ENCODE peak calls at places on chromosomes 6 and 20, in eight cellular contexts. W, O, Y, S, U, Z, I and D are unnamed samples.

GRCh38 chr6:111379302-111379701 is 103.7 kb downstream of the REV3L start:
- DNase-seq in W (no peak), O (no peak), Y (no peak), S (no peak), U (no peak), Z (no peak), I (no peak), D (no peak)

GRCh38 chr6:42390228-42390934 is 61.3 kb downstream of the TRERF1 start:
- DNase-seq in W (no peak), O (peak; percentile 81), Y (no peak), S (no peak), U (peak; percentile 77), Z (no peak), I (no peak), D (no peak)

GRCh38 chr6:157017861-157018260 is 240.7 kb downstream of the ARID1B start:
- DNase-seq in W (no peak), O (no peak), Y (no peak), S (no peak), U (no peak), Z (no peak), I (no peak), D (no peak)

GRCh38 chr20:37837934-37838333 is 65.0 kb upstream of the VSTM2L start:
- DNase-seq in W (no peak), O (no peak), Y (no peak), S (no peak), U (no peak), Z (no peak), I (no peak), D (no peak)

GRCh38 chr20:53595018-53595378 is 1.4 kb upstream of the ZNF217 start:
- DNase-seq in W (no peak), O (no peak), Y (no peak), S (no peak), U (no peak), Z (no peak), I (no peak), D (no peak)

GRCh38 chr20:11585752-11586352 is 331.8 kb upstream of the BTBD3 start:
- DNase-seq in W (peak; percentile 9), O (no peak), Y (no peak), S (peak; percentile 75), U (no peak), Z (no peak), I (peak; percentile 4), D (peak; percentile 10)

GRCh38 chr6:3843379-3844096 is 5.6 kb upstream of the FAM50B start:
- DNase-seq in W (no peak), O (no peak), Y (no peak), S (no peak), U (no peak), Z (no peak), I (no peak), D (no peak)

GRCh38 chr6:109743739-109744138 is 52.6 kb downstream of the FIG4 start:
- DNase-seq in W (peak; percentile 88), O (no peak), Y (no peak), S (no peak), U (no peak), Z (no peak), I (no peak), D (no peak)

GRCh38 chr6:36820700-36821580 is 18.3 kb downstream of the CPNE5 start:
- DNase-seq in W (peak; percentile 58), O (no peak), Y (no peak), S (peak; percentile 53), U (no peak), Z (no peak), I (no peak), D (no peak)

GRCh38 chr20:41229259-41229658 is 88.3 kb downstream of the ZHX3 start:
- DNase-seq in W (no peak), O (no peak), Y (no peak), S (no peak), U (no peak), Z (no peak), I (no peak), D (no peak)

GRCh38 chr6:55953384-55953783 is 78.0 kb upstream of the BMP5 start:
- DNase-seq in W (peak; percentile 50), O (no peak), Y (peak; percentile 7), S (peak; percentile 5), U (no peak), Z (no peak), I (peak; percentile 33), D (no peak)

GRCh38 chr6:128311944-128312570 is 208.3 kb downstream of the PTPRK start:
- DNase-seq in W (no peak), O (no peak), Y (no peak), S (no peak), U (no peak), Z (no peak), I (no peak), D (no peak)

GRCh38 chr6:146881228-146882181 is 282.7 kb downstream of the ADGB start:
- DNase-seq in W (no peak), O (no peak), Y (no peak), S (no peak), U (no peak), Z (no peak), I (no peak), D (no peak)

GRCh38 chr20:58303547-58303946 is 6.0 kb upstream of the RAB22A start:
- DNase-seq in W (no peak), O (no peak), Y (no peak), S (no peak), U (no peak), Z (no peak), I (no peak), D (no peak)

GRCh38 chr20:9038791-9039190 is 30.1 kb upstream of the PLCB4 start:
- DNase-seq in W (no peak), O (no peak), Y (no peak), S (no peak), U (no peak), Z (no peak), I (no peak), D (no peak)

GRCh38 chr20:3190681-3191111 is 13.8 kb downstream of the DDRGK1 start:
- DNase-seq in W (no peak), O (no peak), Y (no peak), S (no peak), U (no peak), Z (no peak), I (no peak), D (no peak)

GRCh38 chr6:112117554-112117953 is 30.2 kb downstream of the FAM229B start:
- DNase-seq in W (peak; percentile 84), O (no peak), Y (no peak), S (no peak), U (no peak), Z (no peak), I (no peak), D (no peak)

GRCh38 chr6:15517600-15517999 is 145.2 kb downstream of the DTNBP1 start:
- DNase-seq in W (no peak), O (no peak), Y (no peak), S (no peak), U (no peak), Z (no peak), I (no peak), D (no peak)

GRCh38 chr6:90940812-90941481 is 354.1 kb upstream of the MAP3K7 start:
- DNase-seq in W (peak; percentile 73), O (no peak), Y (peak; percentile 5), S (peak; percentile 48), U (peak; percentile 42), Z (no peak), I (peak; percentile 55), D (peak; percentile 42)

GRCh38 chr20:62143118-62143975 is at the start of the genes PSMA7 and SS18L1:
- DNase-seq in W (peak; percentile 92), O (peak; percentile 85), Y (no peak), S (peak; percentile 89), U (peak; percentile 91), Z (peak; percentile 91), I (peak; percentile 29), D (peak; percentile 15)

GRCh38 chr20:45489083-45489531 is 19.6 kb downstream of the WFDC2 start:
- DNase-seq in W (peak; percentile 3), O (no peak), Y (no peak), S (no peak), U (no peak), Z (no peak), I (no peak), D (no peak)